ENCODE peak calls at places on chromosomes 4 and X, in six cellular contexts. F is substantia nigra, S is GM23248, I is right lobe of liver, B is stomach, E is left lung. V is an unnamed sample.

GRCh38 chrX:10047631-10048030 is 80.5 kb downstream of the CLDN34 start:
- DNase-seq in E (no peak), F (no peak), S (peak), B (no peak), I (no peak), V (no peak)

GRCh38 chr4:105967058-105967658 is 71.9 kb downstream of the NPNT start:
- DNase-seq in I (no peak), S (no peak), F (no peak), E (peak), B (no peak), V (no peak)

GRCh38 chr4:76214269-76214628 is 625 bp upstream of the SCARB2 start:
- DNase-seq in S (no peak), F (no peak), B (no peak), I (no peak), E (no peak), V (no peak)

GRCh38 chr4:164771088-164771487 is 17.2 kb downstream of the SMIM31 start:
- DNase-seq in I (no peak), B (no peak), E (no peak), S (peak), F (no peak), V (no peak)

GRCh38 chr4:87153078-87153477 is 67.3 kb downstream of the KLHL8 start:
- DNase-seq in B (no peak), E (no peak), F (no peak), I (no peak), S (no peak), V (no peak)

GRCh38 chr4:132991111-132991510 is 158.0 kb upstream of the PCDH10 start:
- DNase-seq in F (no peak), E (no peak), I (no peak), S (no peak), B (no peak), V (no peak)

GRCh38 chrX:41692162-41692749 is 3.5 kb downstream of the GPR34 start:
- DNase-seq in B (no peak), S (peak), F (no peak), E (no peak), I (no peak), V (no peak)

GRCh38 chr4:98938386-98938785 is 9.5 kb upstream of the EIF4E start:
- DNase-seq in S (peak), B (no peak), F (no peak), I (no peak), E (no peak), V (no peak)

GRCh38 chr4:113620032-113620431 is 141.5 kb downstream of the CAMK2D start:
- DNase-seq in S (no peak), F (no peak), B (no peak), E (no peak), I (no peak), V (no peak)

GRCh38 chr4:2340272-2341061 is 78.0 kb downstream of the ZFYVE28 start:
- DNase-seq in F (no peak), B (no peak), I (no peak), E (peak), S (no peak), V (no peak)

GRCh38 chr4:92334716-92335350 is 31.1 kb downstream of the GRID2 start:
- DNase-seq in B (no peak), S (no peak), F (no peak), E (no peak), I (no peak), V (no peak)

GRCh38 chr4:132123870-132124623 is 1025.0 kb upstream of the PCDH10 start:
- DNase-seq in I (no peak), B (peak), S (no peak), F (no peak), E (no peak), V (no peak)

DNA sequence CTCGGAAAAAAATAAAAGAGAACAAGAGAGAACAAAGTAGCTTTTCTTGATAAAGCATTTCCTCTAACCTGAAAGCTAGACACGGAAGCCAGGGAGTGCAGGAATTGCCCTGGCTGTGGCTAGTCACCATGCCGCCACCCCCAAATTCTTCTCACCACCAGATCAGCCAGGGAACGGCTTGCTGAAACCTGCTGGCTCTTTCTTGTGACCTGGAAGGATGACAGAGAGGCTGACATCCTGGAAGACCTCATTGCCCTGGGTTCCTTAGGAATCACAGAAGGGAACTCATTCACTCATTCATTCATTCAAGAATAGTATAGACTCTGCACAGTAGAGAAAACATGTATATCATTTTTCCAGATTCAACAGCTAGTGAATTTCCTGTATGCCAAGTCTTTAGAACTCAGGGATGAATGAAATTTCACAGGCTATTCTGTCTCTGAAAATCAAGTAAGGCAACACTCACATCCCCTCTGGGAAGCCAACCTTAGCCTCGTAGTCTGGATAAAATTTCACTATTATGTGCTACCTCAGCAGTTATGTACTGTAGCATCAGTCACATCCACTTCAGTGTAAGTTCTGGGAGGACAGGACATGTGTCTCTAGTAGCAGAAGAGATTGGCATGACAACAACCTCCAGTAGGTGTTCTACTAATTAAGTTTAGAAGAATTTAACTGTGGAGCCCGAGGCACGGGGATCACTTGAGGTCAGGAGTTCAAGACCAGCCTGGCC is 42.2 kb upstream of the HS3ST1 start:
- DNase-seq in I (no peak), F (no peak), E (no peak), S (no peak), B (no peak), V (no peak)
- H3K27ac ChIP-seq in I (no peak), F (no peak), E (no peak), S (no peak), B (peak), V (no peak)

GRCh38 chr4:156798438-156798837 is 173.2 kb downstream of the PDGFC start:
- DNase-seq in E (no peak), B (no peak), S (peak), I (no peak), F (no peak), V (no peak)
- H3K27ac ChIP-seq in E (no peak), B (no peak), S (peak), I (no peak), F (no peak), V (no peak)

GRCh38 chrX:153921511-153922285 is 4.4 kb downstream of the ARHGAP4 start:
- DNase-seq in S (peak), I (no peak), E (peak), B (no peak), F (no peak), V (peak)
- H3K27ac ChIP-seq in S (no peak), I (no peak), E (no peak), B (peak), F (no peak), V (no peak)

DNA sequence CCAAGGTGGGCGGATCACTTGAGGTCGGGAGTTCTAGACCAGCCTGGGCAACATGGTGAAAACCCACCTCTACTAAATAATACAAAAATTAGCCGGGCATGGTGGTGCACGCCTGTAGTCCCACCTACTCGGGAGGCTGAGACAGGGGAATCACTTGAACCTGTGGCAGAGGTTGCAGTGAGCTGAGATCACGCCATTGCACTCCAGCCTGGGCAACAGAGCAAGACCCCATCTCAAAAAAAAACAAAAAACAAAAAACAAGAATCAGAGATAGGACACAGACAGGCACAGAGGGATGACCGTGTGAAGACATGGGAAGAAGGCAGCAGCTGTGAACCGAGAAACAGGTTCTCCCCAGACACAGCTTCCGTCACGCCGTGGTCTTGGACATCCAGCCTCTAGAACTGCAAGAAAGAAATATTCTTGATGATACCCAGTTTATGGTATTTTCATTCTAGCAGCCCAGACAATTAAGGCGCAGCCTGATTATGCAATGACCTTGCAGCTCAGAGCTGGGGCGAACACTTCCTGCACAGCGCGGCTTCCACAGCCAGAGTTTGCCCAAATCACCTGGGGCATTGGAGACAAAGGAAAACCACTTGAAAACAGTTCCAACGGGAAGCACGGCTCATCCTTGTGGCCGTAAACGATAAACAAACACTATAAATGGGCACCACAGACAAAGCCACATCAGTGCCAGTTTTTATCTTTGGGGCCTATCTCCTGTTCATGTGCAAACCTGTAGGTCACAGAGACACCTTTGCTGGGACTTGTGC is 4.2 kb upstream of the ARSD start:
- DNase-seq in B (no peak), F (no peak), I (no peak), S (no peak), E (no peak), V (no peak)
- H3K27ac ChIP-seq in B (no peak), F (no peak), I (no peak), S (no peak), E (no peak), V (no peak)

V was measured in right cardiac atrium.